ENCODE peak calls at places on chromosome 1, in six cellular contexts. One of them, this sample, is unnamed.

GRCh38 chr1:1073743-1074587 is at the start of gene RNF223:
- DNase-seq in Peyer's patch: no peak
- DNase-seq in heart left ventricle: peak
- DNase-seq in adrenal gland: no peak
- DNase-seq in GM12891: no peak
- DNase-seq in right lobe of liver: no peak
- DNase-seq in this sample: no peak

GRCh38 chr1:210618379-210618778 is 289.7 kb downstream of the HHAT start:
- DNase-seq in Peyer's patch: no peak
- DNase-seq in adrenal gland: no peak
- DNase-seq in heart left ventricle: no peak
- DNase-seq in right lobe of liver: no peak
- DNase-seq in GM12891: no peak
- DNase-seq in this sample: no peak

GRCh38 chr1:112540395-112540794 is 31.6 kb downstream of the WNT2B start:
- DNase-seq in Peyer's patch: no peak
- DNase-seq in right lobe of liver: no peak
- DNase-seq in GM12891: no peak
- DNase-seq in adrenal gland: no peak
- DNase-seq in heart left ventricle: no peak
- DNase-seq in this sample: no peak

GRCh38 chr1:32337855-32338636 is 2.0 kb upstream of the MARCKSL1 start:
- DNase-seq in adrenal gland: no peak
- DNase-seq in right lobe of liver: no peak
- DNase-seq in heart left ventricle: peak
- DNase-seq in GM12891: no peak
- DNase-seq in Peyer's patch: peak
- DNase-seq in this sample: no peak

GRCh38 chr1:54284781-54285563 is 85.0 kb downstream of the MRPL37 start:
- DNase-seq in GM12891: no peak
- DNase-seq in right lobe of liver: no peak
- DNase-seq in Peyer's patch: no peak
- DNase-seq in adrenal gland: no peak
- DNase-seq in heart left ventricle: no peak
- DNase-seq in this sample: no peak

GRCh38 chr1:63663873-63664272 is 70.7 kb downstream of the PGM1 start:
- DNase-seq in Peyer's patch: no peak
- DNase-seq in heart left ventricle: peak
- DNase-seq in GM12891: no peak
- DNase-seq in right lobe of liver: no peak
- DNase-seq in adrenal gland: no peak
- DNase-seq in this sample: no peak

GRCh38 chr1:6475381-6476133 is 9.6 kb upstream of the TNFRSF25 start:
- DNase-seq in right lobe of liver: peak
- DNase-seq in Peyer's patch: peak
- DNase-seq in GM12891: peak
- DNase-seq in heart left ventricle: peak
- DNase-seq in adrenal gland: peak
- DNase-seq in this sample: peak

GRCh38 chr1:202192770-202193613 is 607 bp upstream of the LGR6 start:
- DNase-seq in right lobe of liver: peak
- DNase-seq in heart left ventricle: peak
- DNase-seq in Peyer's patch: peak
- DNase-seq in GM12891: peak
- DNase-seq in adrenal gland: peak
- DNase-seq in this sample: peak

GRCh38 chr1:246571953-246572352 is 5.7 kb downstream of the CNST start:
- DNase-seq in right lobe of liver: no peak
- DNase-seq in heart left ventricle: no peak
- DNase-seq in Peyer's patch: no peak
- DNase-seq in GM12891: no peak
- DNase-seq in adrenal gland: no peak
- DNase-seq in this sample: no peak

GRCh38 chr1:226736001-226736907 is 2.8 kb downstream of the ITPKB start:
- DNase-seq in Peyer's patch: no peak
- DNase-seq in adrenal gland: no peak
- DNase-seq in GM12891: no peak
- DNase-seq in right lobe of liver: no peak
- DNase-seq in heart left ventricle: peak
- DNase-seq in this sample: no peak

GRCh38 chr1:89001510-89001909 is 9.1 kb upstream of the KYAT3 start:
- DNase-seq in Peyer's patch: no peak
- DNase-seq in heart left ventricle: no peak
- DNase-seq in right lobe of liver: no peak
- DNase-seq in adrenal gland: no peak
- DNase-seq in GM12891: no peak
- DNase-seq in this sample: no peak

GRCh38 chr1:225766967-225767413 is 10.6 kb upstream of the SRP9 start:
- DNase-seq in right lobe of liver: no peak
- DNase-seq in heart left ventricle: peak
- DNase-seq in Peyer's patch: no peak
- DNase-seq in adrenal gland: peak
- DNase-seq in GM12891: no peak
- DNase-seq in this sample: peak

GRCh38 chr1:190320952-190321351 is 156.7 kb downstream of the BRINP3 start:
- DNase-seq in right lobe of liver: no peak
- DNase-seq in GM12891: no peak
- DNase-seq in adrenal gland: no peak
- DNase-seq in Peyer's patch: no peak
- DNase-seq in heart left ventricle: no peak
- DNase-seq in this sample: no peak

GRCh38 chr1:203935286-203935685 is 73.9 kb downstream of the SNRPE start:
- DNase-seq in right lobe of liver: no peak
- DNase-seq in GM12891: no peak
- DNase-seq in Peyer's patch: no peak
- DNase-seq in adrenal gland: no peak
- DNase-seq in heart left ventricle: no peak
- DNase-seq in this sample: no peak

GRCh38 chr1:6033986-6034749 is 11.5 kb upstream of the KCNAB2 start:
- DNase-seq in heart left ventricle: peak
- DNase-seq in Peyer's patch: no peak
- DNase-seq in right lobe of liver: peak
- DNase-seq in adrenal gland: peak
- DNase-seq in GM12891: peak
- DNase-seq in this sample: no peak

GRCh38 chr1:100443739-100444571 is 91.6 kb downstream of the CDC14A start:
- DNase-seq in GM12891: no peak
- DNase-seq in adrenal gland: no peak
- DNase-seq in Peyer's patch: no peak
- DNase-seq in heart left ventricle: no peak
- DNase-seq in right lobe of liver: no peak
- DNase-seq in this sample: no peak

GRCh38 chr1:151237678-151238466 is 16.7 kb upstream of the PSMD4 start:
- DNase-seq in GM12891: peak
- DNase-seq in Peyer's patch: no peak
- DNase-seq in heart left ventricle: no peak
- DNase-seq in right lobe of liver: no peak
- DNase-seq in adrenal gland: no peak
- DNase-seq in this sample: no peak

GRCh38 chr1:231628207-231628876 is 1.8 kb downstream of the DISC1 start:
- DNase-seq in GM12891: no peak
- DNase-seq in adrenal gland: no peak
- DNase-seq in right lobe of liver: no peak
- DNase-seq in heart left ventricle: no peak
- DNase-seq in Peyer's patch: peak
- DNase-seq in this sample: no peak

GRCh38 chr1:67682659-67683197 is 2.3 kb upstream of the GADD45A start:
- DNase-seq in Peyer's patch: no peak
- DNase-seq in GM12891: no peak
- DNase-seq in adrenal gland: no peak
- DNase-seq in heart left ventricle: no peak
- DNase-seq in right lobe of liver: no peak
- DNase-seq in this sample: peak

GRCh38 chr1:11680270-11681070 is 478 bp downstream of the MAD2L2 start:
- DNase-seq in adrenal gland: peak
- DNase-seq in heart left ventricle: no peak
- DNase-seq in GM12891: no peak
- DNase-seq in Peyer's patch: no peak
- DNase-seq in right lobe of liver: no peak
- DNase-seq in this sample: peak

GRCh38 chr1:24199291-24199900 is 12.3 kb upstream of the IFNLR1 start:
- DNase-seq in heart left ventricle: peak
- DNase-seq in right lobe of liver: peak
- DNase-seq in adrenal gland: peak
- DNase-seq in GM12891: peak
- DNase-seq in Peyer's patch: peak
- DNase-seq in this sample: peak

GRCh38 chr1:229203030-229203751 is 67.7 kb upstream of the RAB4A start:
- DNase-seq in heart left ventricle: no peak
- DNase-seq in right lobe of liver: no peak
- DNase-seq in adrenal gland: no peak
- DNase-seq in GM12891: no peak
- DNase-seq in Peyer's patch: no peak
- DNase-seq in this sample: peak

GRCh38 chr1:35726814-35727433 is 8.2 kb upstream of the C1orf216 start:
- DNase-seq in Peyer's patch: peak
- DNase-seq in heart left ventricle: peak
- DNase-seq in adrenal gland: peak
- DNase-seq in GM12891: no peak
- DNase-seq in right lobe of liver: peak
- DNase-seq in this sample: no peak

GRCh38 chr1:56967900-56968832 is 2.4 kb upstream of the C8B start:
- DNase-seq in right lobe of liver: peak
- DNase-seq in adrenal gland: no peak
- DNase-seq in Peyer's patch: no peak
- DNase-seq in GM12891: no peak
- DNase-seq in heart left ventricle: no peak
- DNase-seq in this sample: peak

DNA sequence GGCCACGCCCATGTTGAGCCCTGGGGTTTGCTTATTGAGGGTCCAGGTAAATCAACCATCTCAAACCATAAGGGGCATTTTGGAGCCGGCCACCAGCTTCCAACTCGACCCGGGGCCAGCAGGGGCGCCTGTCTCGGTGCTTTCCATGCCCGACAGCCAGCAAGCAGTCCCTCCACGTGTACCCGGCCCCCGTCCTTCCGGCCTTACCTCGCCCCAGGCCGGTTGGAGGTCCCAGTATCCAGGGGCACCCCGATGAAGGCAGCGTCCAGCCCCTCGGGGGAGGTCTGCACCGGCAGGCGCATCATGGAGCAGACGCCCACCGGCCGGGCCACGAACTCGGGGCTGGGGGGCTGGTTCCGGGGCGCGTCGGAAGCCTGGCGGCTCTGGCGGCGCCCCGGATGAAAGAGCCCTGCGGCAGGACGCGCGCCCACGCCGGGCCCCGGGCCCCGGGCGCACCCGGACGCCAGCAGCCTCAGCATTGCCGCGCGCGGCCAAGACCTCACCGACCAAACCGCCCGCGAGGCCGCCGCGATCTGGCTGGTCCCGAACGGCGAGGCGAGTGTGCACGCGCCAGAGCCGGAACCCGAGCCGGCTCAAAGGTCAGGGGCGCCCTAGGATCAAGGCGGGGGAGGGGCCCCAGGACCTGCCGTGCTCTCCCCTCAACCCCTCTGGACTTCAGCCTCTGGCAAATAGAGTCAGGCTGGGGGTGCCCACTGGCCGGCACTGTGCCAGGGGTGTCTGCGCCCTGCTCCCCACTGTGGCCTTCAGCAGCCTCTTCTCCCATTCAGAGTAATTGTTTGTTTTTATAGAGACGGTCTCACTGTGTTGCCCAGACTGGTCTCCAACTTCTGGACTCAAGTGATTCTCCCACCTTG is at the start of gene AGMAT:
- DNase-seq in adrenal gland: peak
- DNase-seq in Peyer's patch: peak
- DNase-seq in right lobe of liver: peak
- DNase-seq in heart left ventricle: no peak
- DNase-seq in GM12891: peak
- DNase-seq in this sample: no peak
- TF ChIP-seq POLR2A in adrenal gland: no peak
- TF ChIP-seq POLR2A in Peyer's patch: peak
- TF ChIP-seq POLR2A in right lobe of liver: peak
- TF ChIP-seq POLR2A in heart left ventricle: no peak
- TF ChIP-seq POLR2A in GM12891: no peak
- TF ChIP-seq POLR2A in this sample: no peak

DNA sequence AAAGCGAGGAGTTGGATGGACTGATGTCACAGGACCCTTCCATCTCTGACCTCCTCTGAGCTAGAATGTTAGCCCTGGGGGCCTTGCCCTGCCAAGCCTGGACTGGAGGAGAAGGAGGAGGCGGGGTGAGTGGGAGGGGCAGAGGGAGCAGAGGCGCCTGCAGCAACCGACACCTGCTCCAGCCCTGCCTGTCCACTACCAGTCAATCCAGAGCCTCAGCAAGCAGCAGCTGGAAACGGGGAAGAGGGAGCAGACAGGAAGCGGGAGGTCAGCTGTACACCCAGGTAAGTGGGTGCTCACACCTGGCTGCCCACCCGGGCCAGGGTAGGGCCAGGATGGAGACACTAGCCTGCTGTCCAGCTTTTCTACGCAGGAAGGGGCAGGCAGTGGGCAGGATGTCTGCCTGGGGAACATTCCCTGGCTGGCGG is at the start of gene IGFN1:
- DNase-seq in right lobe of liver: no peak
- DNase-seq in GM12891: no peak
- DNase-seq in adrenal gland: no peak
- DNase-seq in Peyer's patch: no peak
- DNase-seq in heart left ventricle: no peak
- DNase-seq in this sample: no peak
- TF ChIP-seq POLR2A in right lobe of liver: no peak
- TF ChIP-seq POLR2A in GM12891: no peak
- TF ChIP-seq POLR2A in adrenal gland: no peak
- TF ChIP-seq POLR2A in Peyer's patch: no peak
- TF ChIP-seq POLR2A in heart left ventricle: no peak
- TF ChIP-seq POLR2A in this sample: no peak

GRCh38 chr1:244970236-244970652 is 105.9 kb upstream of the HNRNPU start:
- DNase-seq in GM12891: no peak
- DNase-seq in right lobe of liver: no peak
- DNase-seq in adrenal gland: peak
- DNase-seq in heart left ventricle: peak
- DNase-seq in Peyer's patch: peak
- DNase-seq in this sample: peak
- TF ChIP-seq POLR2A in GM12891: no peak
- TF ChIP-seq POLR2A in right lobe of liver: no peak
- TF ChIP-seq POLR2A in adrenal gland: no peak
- TF ChIP-seq POLR2A in heart left ventricle: peak
- TF ChIP-seq POLR2A in Peyer's patch: no peak
- TF ChIP-seq POLR2A in this sample: peak

DNA sequence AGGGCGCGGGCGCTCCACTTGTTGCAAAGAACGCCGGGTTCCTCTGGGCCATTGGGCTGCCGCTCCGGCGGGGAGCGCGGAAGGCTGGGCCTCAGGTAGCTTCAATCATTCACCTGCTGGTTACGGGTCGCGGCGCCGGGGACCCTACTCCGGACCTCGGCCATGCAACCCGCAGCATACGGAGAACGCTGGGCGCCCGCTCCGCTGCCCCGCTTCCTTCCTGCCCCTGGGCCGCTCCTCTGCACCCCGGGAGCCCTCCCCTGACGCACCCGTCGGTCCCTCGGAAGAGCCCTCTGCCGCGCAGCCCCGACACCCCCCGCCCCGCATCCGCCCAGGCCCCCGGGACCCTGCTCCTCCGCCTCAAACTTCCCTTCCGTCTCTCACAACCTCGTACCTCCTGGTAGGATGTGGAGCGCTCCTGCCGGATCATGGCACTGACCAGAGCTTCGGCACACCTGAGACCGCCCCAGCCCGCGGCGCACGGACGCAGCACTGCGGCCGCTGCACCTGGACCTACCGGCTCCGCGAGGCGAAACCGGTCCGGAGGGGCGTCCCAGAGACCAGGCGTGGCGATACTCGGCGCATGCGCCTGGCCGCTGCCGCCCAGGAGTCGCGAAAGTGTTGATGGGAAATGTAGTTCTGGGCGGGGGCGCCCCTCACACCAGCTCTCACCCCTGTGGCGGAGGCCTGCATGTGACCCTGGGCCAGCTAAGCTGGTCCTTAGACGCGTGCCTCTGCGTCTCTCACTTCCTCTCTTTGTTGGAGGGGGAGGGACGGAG is at the start of gene PACC1:
- DNase-seq in Peyer's patch: peak
- DNase-seq in heart left ventricle: peak
- DNase-seq in adrenal gland: peak
- DNase-seq in right lobe of liver: peak
- DNase-seq in GM12891: peak
- DNase-seq in this sample: peak
- TF ChIP-seq POLR2A in Peyer's patch: peak
- TF ChIP-seq POLR2A in heart left ventricle: peak
- TF ChIP-seq POLR2A in adrenal gland: peak
- TF ChIP-seq POLR2A in right lobe of liver: peak
- TF ChIP-seq POLR2A in GM12891: peak
- TF ChIP-seq POLR2A in this sample: peak